ENCODE peak calls at places on chromosome 18, in nine cellular contexts. E, U, F, A, K, S, B, N and C are unnamed samples.

GRCh38 chr18:28147674-28148171 is 29.2 kb downstream of the CDH2 start:
- DNase-seq in E (no peak), U (no peak), F (no peak), A (no peak), K (no peak), S (no peak), B (no peak), N (no peak), C (no peak)

GRCh38 chr18:63963610-63964256 is 6.1 kb upstream of the SERPINB8 start:
- DNase-seq in E (peak; percentile 50), U (no peak), F (peak; percentile 51), A (no peak), K (peak; percentile 51), S (peak; percentile 76), B (peak; percentile 69), N (no peak), C (peak; percentile 49)

GRCh38 chr18:59950215-59950944 is 50.6 kb downstream of the PMAIP1 start:
- DNase-seq in E (no peak), U (no peak), F (no peak), A (no peak), K (no peak), S (peak; percentile 36), B (no peak), N (no peak), C (no peak)

GRCh38 chr18:4107049-4107459 is 348.1 kb downstream of the DLGAP1 start:
- DNase-seq in E (no peak), U (no peak), F (no peak), A (no peak), K (no peak), S (no peak), B (no peak), N (no peak), C (no peak)

GRCh38 chr18:37946324-37946723 is 380.7 kb upstream of the CELF4 start:
- DNase-seq in E (no peak), U (no peak), F (no peak), A (no peak), K (no peak), S (no peak), B (no peak), N (no peak), C (no peak)

GRCh38 chr18:50410894-50411293 is 36.0 kb downstream of the SKA1 start:
- DNase-seq in E (no peak), U (no peak), F (no peak), A (no peak), K (no peak), S (no peak), B (no peak), N (no peak), C (no peak)

GRCh38 chr18:26746284-26747130 is 119.0 kb downstream of the AQP4 start:
- DNase-seq in E (no peak), U (no peak), F (no peak), A (no peak), K (no peak), S (no peak), B (no peak), N (no peak), C (no peak)

GRCh38 chr18:74589021-74589420 is 8.6 kb upstream of the ZNF407 start:
- DNase-seq in E (no peak), U (no peak), F (no peak), A (no peak), K (no peak), S (no peak), B (no peak), N (no peak), C (no peak)

GRCh38 chr18:70491734-70492348 is 203.0 kb downstream of the SOCS6 start:
- DNase-seq in E (peak; percentile 24), U (no peak), F (no peak), A (no peak), K (peak; percentile 51), S (peak; percentile 41), B (peak; percentile 72), N (no peak), C (peak; percentile 17)

GRCh38 chr18:64405161-64405560 is 256.3 kb upstream of the LINC00305 start:
- DNase-seq in E (no peak), U (no peak), F (no peak), A (no peak), K (no peak), S (no peak), B (no peak), N (no peak), C (no peak)

GRCh38 chr18:67590571-67591141 is 74.1 kb upstream of the DSEL start:
- DNase-seq in E (no peak), U (no peak), F (no peak), A (no peak), K (no peak), S (no peak), B (no peak), N (no peak), C (no peak)

GRCh38 chr18:62558015-62558663 is 35.3 kb downstream of the ZCCHC2 start:
- DNase-seq in E (no peak), U (no peak), F (no peak), A (no peak), K (no peak), S (no peak), B (no peak), N (no peak), C (no peak)

GRCh38 chr18:62566199-62566598 is 43.4 kb downstream of the ZCCHC2 start:
- DNase-seq in E (peak; percentile 3), U (peak; percentile 5), F (no peak), A (no peak), K (no peak), S (peak; percentile 42), B (no peak), N (peak; percentile 69), C (no peak)

GRCh38 chr18:62566818-62567217 is 44.0 kb downstream of the ZCCHC2 start:
- DNase-seq in E (no peak), U (no peak), F (no peak), A (no peak), K (no peak), S (no peak), B (no peak), N (no peak), C (no peak)

GRCh38 chr18:62569081-62569480 is 46.3 kb downstream of the ZCCHC2 start:
- DNase-seq in E (no peak), U (no peak), F (no peak), A (no peak), K (no peak), S (no peak), B (no peak), N (no peak), C (no peak)

GRCh38 chr18:62564044-62564443 is 41.2 kb downstream of the ZCCHC2 start:
- DNase-seq in E (no peak), U (no peak), F (no peak), A (no peak), K (no peak), S (no peak), B (no peak), N (no peak), C (no peak)
- H3K36me3 ChIP-seq in E (peaks cover 66% of the 10 kb centered on the region), U (no peaks in the 10 kb centered on the region), F (peaks cover 22% of the 10 kb centered on the region), A (no peaks in the 10 kb centered on the region), K (peaks cover 15% of the 10 kb centered on the region), S (peaks cover 71% of the 10 kb centered on the region), B (peaks cover 55% of the 10 kb centered on the region), N (peaks cover 100% of the 10 kb centered on the region), C (peaks cover 28% of the 10 kb centered on the region)

DNA sequence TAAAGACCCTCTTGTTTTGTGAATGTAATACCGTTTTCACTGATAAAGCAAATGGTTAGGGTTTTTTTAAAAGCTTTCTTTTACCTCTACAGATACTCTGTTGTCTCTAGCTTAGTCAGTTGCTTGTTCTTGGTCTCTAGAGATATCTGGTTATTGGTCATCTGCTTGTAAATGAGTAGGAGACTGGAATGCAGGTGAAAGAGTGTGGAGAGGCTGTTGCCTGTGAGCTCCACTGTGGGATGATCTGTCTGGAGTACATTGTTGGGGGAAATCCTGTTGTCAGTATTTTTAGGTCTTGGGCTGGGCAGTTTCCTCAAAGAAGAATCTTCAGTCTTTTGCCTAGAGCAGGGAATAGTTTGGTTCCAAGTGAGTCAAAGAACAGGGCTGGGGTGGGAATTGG is 67.7 kb downstream of the SMCHD1 start:
- DNase-seq in E (no peak), U (no peak), F (no peak), A (no peak), K (no peak), S (no peak), B (no peak), N (no peak), C (no peak)
- H3K36me3 ChIP-seq in E (peaks cover 97% of the 10 kb centered on the region), U (peaks cover 16% of the 10 kb centered on the region), F (peaks cover 41% of the 10 kb centered on the region), A (peaks cover 9% of the 10 kb centered on the region), K (peaks cover 13% of the 10 kb centered on the region), S (peaks cover 99% of the 10 kb centered on the region), B (peaks cover 49% of the 10 kb centered on the region), N (peaks cover 97% of the 10 kb centered on the region), C (peaks cover 52% of the 10 kb centered on the region)

GRCh38 chr18:79413025-79413424 is 17.3 kb downstream of the NFATC1 start:
- DNase-seq in E (no peak), U (no peak), F (no peak), A (peak; percentile 62), K (no peak), S (no peak), B (no peak), N (no peak), C (peak; percentile 33)

GRCh38 chr18:79416022-79416676 is 20.4 kb downstream of the NFATC1 start:
- DNase-seq in E (no peak), U (no peak), F (no peak), A (peak; percentile 45), K (no peak), S (no peak), B (no peak), N (peak; percentile 36), C (no peak)

GRCh38 chr18:79413426-79413825 is 17.7 kb downstream of the NFATC1 start:
- DNase-seq in E (no peak), U (no peak), F (no peak), A (peak; percentile 63), K (no peak), S (no peak), B (no peak), N (peak; percentile 41), C (no peak)

GRCh38 chr18:79411614-79412526 is 16.1 kb downstream of the NFATC1 start:
- DNase-seq in E (no peak), U (no peak), F (no peak), A (peak; percentile 71), K (no peak), S (no peak), B (no peak), N (peak; percentile 53), C (no peak)

DNA sequence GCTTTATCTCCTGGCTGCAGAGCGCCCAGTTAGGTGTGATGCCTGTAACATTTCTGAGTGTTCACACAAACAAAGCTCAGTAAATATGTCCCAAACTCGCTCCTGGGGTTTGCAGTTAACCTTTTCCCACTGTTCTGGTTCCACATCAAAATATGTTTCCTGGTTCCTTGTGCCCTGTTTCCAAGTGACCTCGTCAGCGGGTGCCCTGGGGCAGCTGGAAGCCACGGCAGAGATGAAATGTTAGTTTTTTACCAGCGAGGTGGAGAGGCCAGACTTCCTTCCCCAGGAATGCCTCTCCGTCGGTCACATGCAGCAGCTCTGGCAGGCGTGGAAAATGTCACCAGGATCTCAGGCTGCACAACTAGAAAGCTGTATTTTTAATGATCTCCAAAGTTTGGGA is 18.2 kb downstream of the NFATC1 start:
- DNase-seq in E (no peak), U (no peak), F (no peak), A (peak; percentile 67), K (no peak), S (no peak), B (no peak), N (peak; percentile 46), C (no peak)
- H3K36me3 ChIP-seq in E (peaks cover 36% of the 10 kb centered on the region), U (peaks cover 5% of the 10 kb centered on the region), F (peaks cover 7% of the 10 kb centered on the region), A (peaks cover 3% of the 10 kb centered on the region), K (peaks cover 25% of the 10 kb centered on the region), S (peaks cover 43% of the 10 kb centered on the region), B (peaks cover 28% of the 10 kb centered on the region), N (peaks cover 30% of the 10 kb centered on the region), C (peaks cover 4% of the 10 kb centered on the region)

DNA sequence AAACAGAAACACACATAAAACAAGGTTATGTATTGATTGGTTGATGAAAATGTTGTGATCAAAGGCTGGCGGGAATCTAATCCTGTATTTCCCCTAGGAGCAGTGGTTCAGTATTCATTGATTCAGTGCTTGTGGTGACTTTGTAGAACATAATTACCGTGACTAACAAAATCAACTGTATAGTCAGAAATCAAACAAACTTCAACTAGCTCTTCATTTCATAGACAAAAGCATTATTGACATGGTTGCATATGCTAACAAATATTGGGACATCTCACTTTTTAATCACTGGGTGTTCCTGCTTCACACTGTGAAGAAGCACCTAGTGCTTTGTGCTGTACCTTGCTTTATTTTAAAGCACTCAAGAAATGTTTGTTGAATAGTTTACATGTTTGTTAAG is 41.4 kb downstream of the USP14 start:
- DNase-seq in E (no peak), U (no peak), F (no peak), A (no peak), K (no peak), S (no peak), B (no peak), N (no peak), C (no peak)
- H3K36me3 ChIP-seq in E (peaks cover 97% of the 10 kb centered on the region), U (peaks cover 46% of the 10 kb centered on the region), F (peaks cover 5% of the 10 kb centered on the region), A (peaks cover 11% of the 10 kb centered on the region), K (peaks cover 13% of the 10 kb centered on the region), S (peaks cover 75% of the 10 kb centered on the region), B (peaks cover 40% of the 10 kb centered on the region), N (peaks cover 93% of the 10 kb centered on the region), C (peaks cover 42% of the 10 kb centered on the region)